ENCODE peak calls at places on chromosomes 7 and 10, in ten cellular contexts. T is fibroblast of lung, D is cardiac fibroblast, H is AG10803, J is WERI-Rb-1, W is lower lobe of right lung, M is AG09319, I is astrocyte, V is A549, B is B cell. U is an unnamed sample.

GRCh38 chr10:22988581-22989360 is 60.9 kb downstream of the ARMC3 start:
- DNase-seq in T (peak), D (peak), H (peak), J (peak), W (no peak), M (no peak), I (peak), V (peak), B (peak), U (peak)

GRCh38 chr7:143288836-143289235 is 685 bp downstream of the CASP2 start:
- DNase-seq in T (no peak), D (no peak), H (peak), J (peak), W (no peak), M (no peak), I (peak), V (no peak), B (no peak), U (no peak)

GRCh38 chr10:97867220-97867800 is 17.7 kb downstream of the GOLGA7B start:
- DNase-seq in T (no peak), D (no peak), H (no peak), J (no peak), W (no peak), M (no peak), I (no peak), V (no peak), B (no peak), U (peak)

GRCh38 chr7:93877742-93878141 is 12.8 kb downstream of the TFPI2 start:
- DNase-seq in T (peak), D (no peak), H (no peak), J (no peak), W (no peak), M (no peak), I (no peak), V (no peak), B (no peak), U (no peak)

GRCh38 chr7:42128703-42129102 is 108.3 kb downstream of the GLI3 start:
- DNase-seq in T (peak), D (no peak), H (peak), J (peak), W (no peak), M (no peak), I (no peak), V (peak), B (no peak), U (no peak)

GRCh38 chr10:133164816-133165555 is 5.0 kb downstream of the KNDC1 start:
- DNase-seq in T (no peak), D (no peak), H (no peak), J (no peak), W (peak), M (no peak), I (no peak), V (no peak), B (no peak), U (peak)

GRCh38 chr10:70679498-70679897 is 7.2 kb downstream of the ADAMTS14 start:
- DNase-seq in T (peak), D (peak), H (peak), J (peak), W (no peak), M (peak), I (peak), V (no peak), B (no peak), U (no peak)

GRCh38 chr7:119377-120163 is 72.8 kb upstream of the FAM20C start:
- DNase-seq in T (peak), D (peak), H (no peak), J (peak), W (peak), M (no peak), I (no peak), V (no peak), B (no peak), U (peak)

GRCh38 chr10:99754670-99755069 is 22.6 kb downstream of the CUTC start:
- DNase-seq in T (no peak), D (no peak), H (no peak), J (no peak), W (no peak), M (no peak), I (no peak), V (no peak), B (no peak), U (no peak)

GRCh38 chr10:93616844-93617360 is 4.6 kb downstream of the PDE6C start:
- DNase-seq in T (no peak), D (no peak), H (no peak), J (peak), W (no peak), M (no peak), I (no peak), V (no peak), B (no peak), U (no peak)

GRCh38 chr7:159050703-159051102 is 94.0 kb downstream of the VIPR2 start:
- DNase-seq in T (no peak), D (no peak), H (no peak), J (no peak), W (no peak), M (no peak), I (no peak), V (no peak), B (no peak), U (no peak)

GRCh38 chr10:87092356-87092860 is 2.2 kb downstream of the GLUD1 start:
- DNase-seq in T (peak), D (peak), H (peak), J (no peak), W (no peak), M (no peak), I (peak), V (no peak), B (no peak), U (no peak)

GRCh38 chr7:51123322-51124021 is 193.1 kb downstream of the COBL start:
- DNase-seq in T (peak), D (peak), H (peak), J (no peak), W (no peak), M (peak), I (peak), V (peak), B (no peak), U (peak)

GRCh38 chr10:119834188-119834587 is 38.5 kb downstream of the MCMBP start:
- DNase-seq in T (no peak), D (no peak), H (no peak), J (no peak), W (no peak), M (no peak), I (no peak), V (no peak), B (no peak), U (no peak)

GRCh38 chr10:8498881-8499280 is 444.4 kb downstream of the GATA3 start:
- DNase-seq in T (no peak), D (no peak), H (no peak), J (no peak), W (no peak), M (no peak), I (no peak), V (peak), B (no peak), U (no peak)

GRCh38 chr10:74058658-74059057 is 60.7 kb downstream of the VCL start:
- DNase-seq in T (peak), D (peak), H (peak), J (peak), W (no peak), M (no peak), I (peak), V (peak), B (peak), U (no peak)

GRCh38 chr10:72421895-72422540 is 67.3 kb upstream of the DNAJB12 start:
- DNase-seq in T (no peak), D (no peak), H (no peak), J (no peak), W (no peak), M (no peak), I (no peak), V (no peak), B (no peak), U (no peak)

GRCh38 chr7:110988348-110988747 is 102.6 kb upstream of the LRRN3 start:
- DNase-seq in T (no peak), D (no peak), H (no peak), J (no peak), W (no peak), M (no peak), I (no peak), V (no peak), B (no peak), U (no peak)

GRCh38 chr10:125742465-125742864 is 23.0 kb downstream of the EDRF1 start:
- DNase-seq in T (peak), D (peak), H (peak), J (no peak), W (no peak), M (no peak), I (no peak), V (peak), B (no peak), U (no peak)

GRCh38 chr7:16982640-16983103 is 100.9 kb upstream of the AGR3 start:
- DNase-seq in T (peak), D (peak), H (peak), J (no peak), W (no peak), M (no peak), I (peak), V (peak), B (peak), U (no peak)

GRCh38 chr10:48776528-48776927 is 91.9 kb downstream of the WDFY4 start:
- DNase-seq in T (no peak), D (no peak), H (no peak), J (no peak), W (no peak), M (no peak), I (no peak), V (no peak), B (no peak), U (no peak)

GRCh38 chr10:6530211-6530840 is 49.8 kb downstream of the PRKCQ start:
- DNase-seq in T (no peak), D (no peak), H (no peak), J (no peak), W (no peak), M (no peak), I (no peak), V (no peak), B (no peak), U (no peak)

GRCh38 chr10:96263173-96263572 is 8.2 kb downstream of the BLNK start:
- DNase-seq in T (no peak), D (no peak), H (no peak), J (no peak), W (no peak), M (no peak), I (no peak), V (no peak), B (no peak), U (no peak)

GRCh38 chr10:13614530-13615332 is 28.0 kb downstream of the PRPF18 start:
- DNase-seq in T (peak), D (peak), H (peak), J (no peak), W (no peak), M (no peak), I (peak), V (peak), B (no peak), U (no peak)

GRCh38 chr10:54682554-54682953 is 118.5 kb downstream of the PCDH15 start:
- DNase-seq in T (no peak), D (no peak), H (no peak), J (no peak), W (no peak), M (no peak), I (no peak), V (no peak), B (no peak), U (no peak)

GRCh38 chr10:131174651-131175540 is 136.6 kb downstream of the TCERG1L start:
- DNase-seq in T (no peak), D (no peak), H (no peak), J (no peak), W (no peak), M (no peak), I (no peak), V (no peak), B (no peak), U (no peak)

GRCh38 chr10:8174762-8175161 is 120.3 kb downstream of the GATA3 start:
- DNase-seq in T (no peak), D (no peak), H (no peak), J (no peak), W (no peak), M (no peak), I (no peak), V (no peak), B (no peak), U (no peak)

GRCh38 chr10:132918617-132919373 is 23.6 kb downstream of the CFAP46 start:
- DNase-seq in T (no peak), D (no peak), H (no peak), J (no peak), W (peak), M (no peak), I (no peak), V (no peak), B (peak), U (peak)

GRCh38 chr7:79593819-79594218 is 140.4 kb upstream of the MAGI2 start:
- DNase-seq in T (no peak), D (peak), H (no peak), J (no peak), W (no peak), M (no peak), I (no peak), V (no peak), B (no peak), U (no peak)

GRCh38 chr10:91420868-91421267 is 10.7 kb downstream of the HECTD2 start:
- DNase-seq in T (peak), D (no peak), H (peak), J (no peak), W (no peak), M (no peak), I (peak), V (no peak), B (no peak), U (no peak)

GRCh38 chr10:94012834-94013830 is 19.4 kb downstream of the PLCE1 start:
- DNase-seq in T (no peak), D (no peak), H (peak), J (no peak), W (no peak), M (no peak), I (no peak), V (no peak), B (no peak), U (no peak)

DNA sequence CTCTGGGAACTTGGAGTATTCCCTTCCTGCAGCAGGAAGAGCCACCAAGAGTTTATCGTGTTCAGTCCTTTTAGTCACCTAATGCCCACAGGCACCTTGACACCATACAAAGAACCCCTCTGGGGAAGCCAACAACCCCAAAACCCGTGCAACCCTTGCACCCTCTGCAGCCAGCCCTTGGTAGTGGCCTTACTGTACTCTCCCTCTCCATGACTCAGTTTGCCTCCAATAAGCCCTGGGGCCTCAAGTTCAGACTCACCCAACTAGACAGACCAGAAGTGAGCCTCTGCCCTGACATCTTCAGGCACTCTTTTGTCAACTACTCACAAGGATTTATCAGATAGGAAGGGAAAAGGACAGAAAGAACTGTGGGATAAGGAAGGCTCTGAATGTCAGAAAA is 30.9 kb downstream of the KCNMA1 start:
- DNase-seq in T (no peak), D (no peak), H (no peak), J (no peak), W (no peak), M (no peak), I (no peak), V (no peak), B (no peak), U (no peak)
- TF ChIP-seq CTCF in T (no peak), D (no peak), H (no peak), J (peak), W (no peak), M (no peak), I (no peak), V (no peak), B (no peak), U (no peak)

DNA sequence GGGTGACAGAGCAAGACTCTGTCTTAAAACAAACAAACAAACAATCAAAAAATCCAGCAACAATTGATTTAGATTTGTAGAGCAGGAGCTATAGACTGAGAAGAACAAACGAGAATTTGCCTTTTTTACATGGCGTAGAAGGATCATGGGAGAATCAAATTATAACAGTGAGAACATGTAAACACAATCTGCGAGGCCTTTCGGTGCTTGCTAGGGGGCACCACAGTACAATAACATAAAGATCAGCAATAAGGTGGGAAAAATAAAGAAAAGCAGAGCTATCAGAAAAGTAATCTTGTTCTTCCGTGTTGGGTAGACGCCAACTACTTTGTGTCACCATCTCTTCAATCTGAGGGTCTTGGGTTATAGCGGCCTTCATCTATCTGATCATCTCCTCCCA is 82.2 kb downstream of the NOD1 start:
- DNase-seq in T (peak), D (peak), H (no peak), J (no peak), W (no peak), M (no peak), I (no peak), V (peak), B (no peak), U (no peak)
- TF ChIP-seq CTCF in T (peak), D (no peak), H (peak), J (peak), W (no peak), M (peak), I (no peak), V (peak), B (no peak), U (no peak)

GRCh38 chr10:77853256-77853655 is 73.3 kb downstream of the DLG5 start:
- DNase-seq in T (no peak), D (no peak), H (no peak), J (no peak), W (no peak), M (no peak), I (no peak), V (no peak), B (no peak), U (no peak)

GRCh38 chr10:77846718-77847311 is 79.7 kb downstream of the DLG5 start:
- DNase-seq in T (peak), D (peak), H (peak), J (peak), W (peak), M (no peak), I (peak), V (peak), B (peak), U (no peak)

GRCh38 chr10:77845455-77845850 is 81.1 kb downstream of the DLG5 start:
- DNase-seq in T (no peak), D (no peak), H (no peak), J (no peak), W (no peak), M (no peak), I (no peak), V (no peak), B (no peak), U (no peak)

GRCh38 chr10:77850620-77851231 is 75.8 kb downstream of the DLG5 start:
- DNase-seq in T (no peak), D (no peak), H (no peak), J (no peak), W (no peak), M (no peak), I (no peak), V (no peak), B (no peak), U (no peak)

GRCh38 chr10:77849039-77849664 is 77.4 kb downstream of the DLG5 start:
- DNase-seq in T (no peak), D (no peak), H (no peak), J (no peak), W (no peak), M (no peak), I (no peak), V (peak), B (no peak), U (no peak)
- TF ChIP-seq CTCF in T (no peak), D (no peak), H (no peak), J (no peak), W (no peak), M (no peak), I (no peak), V (no peak), B (no peak), U (no peak)

GRCh38 chr10:34985823-34986222 is 104.3 kb downstream of the CUL2 start:
- DNase-seq in T (peak), D (peak), H (no peak), J (peak), W (no peak), M (no peak), I (no peak), V (peak), B (no peak), U (no peak)
- TF ChIP-seq CTCF in T (peak), D (peak), H (peak), J (peak), W (no peak), M (no peak), I (no peak), V (no peak), B (no peak), U (no peak)

DNA sequence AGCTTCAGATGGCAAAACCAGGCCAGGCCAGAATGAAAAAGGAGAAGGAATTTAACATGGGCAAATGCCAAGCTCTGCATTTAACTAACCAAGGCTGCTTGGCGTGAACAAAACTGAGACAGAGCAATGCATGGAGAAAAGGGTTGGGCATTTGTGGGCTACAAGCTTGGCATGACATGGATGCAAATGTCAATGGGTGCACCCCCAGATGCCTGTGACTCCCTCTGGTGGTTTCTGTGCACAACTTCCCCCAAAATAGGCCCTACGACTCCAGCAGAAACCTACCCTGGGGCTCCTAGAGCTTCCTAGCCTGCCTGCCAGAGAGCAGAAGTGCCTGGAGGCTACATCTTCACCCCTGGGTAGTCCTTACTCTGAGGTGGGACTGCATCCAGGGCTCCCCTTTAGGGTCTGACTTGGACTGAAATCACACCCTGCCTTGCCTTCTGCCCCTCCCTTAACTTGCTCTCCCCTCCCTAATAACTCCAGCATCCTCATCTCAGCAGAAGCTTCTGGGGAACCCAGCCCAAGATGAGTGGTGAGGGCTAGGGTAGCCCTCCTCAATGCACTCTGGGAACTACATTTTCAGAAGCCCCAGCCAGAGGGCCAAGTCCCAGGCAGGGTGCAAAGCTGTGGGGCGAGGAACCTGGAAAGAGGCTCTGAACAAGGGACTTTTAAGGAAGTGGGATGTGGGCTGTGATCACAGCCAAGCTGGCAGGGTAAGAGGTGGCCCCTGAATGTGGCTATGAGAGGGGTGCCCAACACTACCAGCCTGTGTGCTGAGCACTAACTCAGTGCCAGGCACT is 11.3 kb downstream of the GPRIN2 start:
- DNase-seq in T (no peak), D (peak), H (peak), J (peak), W (peak), M (no peak), I (no peak), V (peak), B (peak), U (peak)
- TF ChIP-seq CTCF in T (peak), D (peak), H (peak), J (peak), W (peak), M (peak), I (peak), V (peak), B (no peak), U (peak)

GRCh38 chr10:127278001-127278400 is 81.6 kb upstream of the INSYN2A start:
- DNase-seq in T (peak), D (no peak), H (peak), J (no peak), W (no peak), M (no peak), I (peak), V (peak), B (no peak), U (no peak)
- TF ChIP-seq CTCF in T (no peak), D (no peak), H (no peak), J (no peak), W (no peak), M (no peak), I (peak), V (no peak), B (no peak), U (no peak)

DNA sequence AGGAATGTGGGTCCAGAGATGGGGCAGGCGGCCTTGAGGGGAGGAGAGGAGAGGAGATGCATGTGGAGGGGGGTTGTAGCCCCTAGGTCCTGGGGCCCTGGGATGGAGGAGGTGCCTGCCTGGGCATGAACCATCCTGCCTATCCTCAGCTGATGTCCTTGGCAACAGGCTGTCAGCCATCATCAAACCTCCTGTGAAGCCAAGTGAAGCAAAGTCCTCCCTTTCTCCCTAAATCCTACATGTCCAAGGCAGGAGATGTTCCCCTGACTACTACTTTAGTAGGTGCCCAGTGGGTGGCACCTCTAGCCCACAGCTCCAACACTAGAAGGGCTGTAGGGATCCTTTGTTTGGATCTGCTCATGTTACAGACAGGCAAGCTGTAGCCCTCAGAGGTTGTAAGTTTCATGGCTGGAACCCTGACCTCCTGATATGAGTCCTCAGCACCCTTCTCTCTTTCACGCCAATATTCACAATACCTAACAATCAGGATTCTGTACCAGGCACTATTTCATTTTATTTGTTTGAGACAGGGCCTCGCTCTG is 66.6 kb upstream of the SYPL1 start:
- DNase-seq in T (peak), D (peak), H (peak), J (no peak), W (no peak), M (no peak), I (peak), V (peak), B (no peak), U (no peak)
- TF ChIP-seq CTCF in T (peak), D (peak), H (peak), J (no peak), W (no peak), M (peak), I (no peak), V (peak), B (no peak), U (no peak)

U was measured in CD14-positive monocyte.